ENCODE peak calls at places on chromosomes 7 and 10, in four cellular contexts. Z is mammary epithelial cell, X is uterus, I is GM23338. P is an unnamed sample.

GRCh38 chr10:114334301-114334700 is 70.0 kb downstream of the AFAP1L2 start:
- DNase-seq in I (peak), Z (no peak), X (no peak), P (no peak)

GRCh38 chr7:25698709-25699108 is 453.3 kb upstream of the NFE2L3 start:
- DNase-seq in Z (no peak), I (no peak), X (no peak), P (no peak)

GRCh38 chr10:116689096-116689495 is 53.3 kb downstream of the HSPA12A start:
- DNase-seq in X (no peak), Z (no peak), I (no peak), P (no peak)

GRCh38 chr10:4830546-4830945 is 4.5 kb downstream of the AKR1E2 start:
- DNase-seq in I (no peak), Z (no peak), X (no peak), P (no peak)

GRCh38 chr10:8321990-8322389 is 267.5 kb downstream of the GATA3 start:
- DNase-seq in X (no peak), I (no peak), Z (no peak), P (no peak)

GRCh38 chr10:63376560-63377304 is 89.0 kb downstream of the JMJD1C start:
- DNase-seq in X (no peak), I (no peak), Z (peak), P (peak)

GRCh38 chr7:697259-697615 is 29.3 kb upstream of the DNAAF5 start:
- DNase-seq in X (no peak), Z (no peak), I (no peak), P (no peak)

GRCh38 chr10:43879742-43880141 is 231.1 kb upstream of the ZNF32 start:
- DNase-seq in Z (no peak), X (no peak), I (no peak), P (no peak)

GRCh38 chr10:43336641-43337318 is 34.7 kb upstream of the FXYD4 start:
- DNase-seq in I (no peak), Z (no peak), X (no peak), P (no peak)

GRCh38 chr7:24932815-24933214 is 47.2 kb downstream of the OSBPL3 start:
- DNase-seq in I (no peak), Z (no peak), X (no peak), P (no peak)

GRCh38 chr10:9621216-9621615 is 1396.5 kb upstream of the CELF2 start:
- DNase-seq in X (no peak), Z (no peak), I (no peak), P (no peak)

GRCh38 chr10:23192741-23193434 is 776 bp downstream of the PTF1A start:
- DNase-seq in X (no peak), I (peak), Z (no peak), P (no peak)

GRCh38 chr10:90352288-90352687 is 505.6 kb downstream of the HTR7 start:
- DNase-seq in X (no peak), Z (no peak), I (peak), P (no peak)

GRCh38 chr7:139177696-139178095 is 53.3 kb upstream of the UBN2 start:
- DNase-seq in I (no peak), Z (no peak), X (no peak), P (no peak)

GRCh38 chr10:1737222-1738061 is at the start of gene ADARB2:
- DNase-seq in X (no peak), I (peak), Z (peak), P (no peak)

GRCh38 chr10:97412891-97413304 is 11.8 kb upstream of the RRP12 start:
- DNase-seq in Z (peak), I (no peak), X (no peak), P (no peak)

GRCh38 chr7:132292803-132293202 is 283.5 kb downstream of the PLXNA4 start:
- DNase-seq in Z (no peak), I (no peak), X (peak), P (no peak)

GRCh38 chr10:84348431-84348830 is 20.0 kb downstream of the CCSER2 start:
- DNase-seq in I (no peak), Z (no peak), X (no peak), P (no peak)

GRCh38 chr7:70539196-70539595 is 592.7 kb upstream of the GALNT17 start:
- DNase-seq in Z (no peak), X (no peak), I (no peak), P (no peak)

GRCh38 chr10:72276421-72277339 is 3.0 kb downstream of the DDIT4 start:
- DNase-seq in X (no peak), Z (peak), I (peak), P (no peak)

GRCh38 chr10:5943536-5943935 is 33.8 kb downstream of the IL15RA start:
- DNase-seq in X (peak), I (peak), Z (no peak), P (peak)

GRCh38 chr10:93406367-93407145 is 75.6 kb downstream of the MYOF start:
- DNase-seq in I (no peak), Z (peak), X (no peak), P (no peak)

GRCh38 chr10:116974442-116975005 is 30.5 kb downstream of the SHTN1 start:
- DNase-seq in X (no peak), Z (peak), I (no peak), P (peak)

GRCh38 chr10:87925570-87925969 is 62.1 kb downstream of the PTEN start:
- DNase-seq in X (no peak), I (no peak), Z (peak), P (no peak)

GRCh38 chr7:121366852-121367431 is 29.2 kb downstream of the FAM3C start:
- DNase-seq in I (peak), Z (no peak), X (peak), P (no peak)

GRCh38 chr10:33421789-33422188 is 87.3 kb upstream of the NRP1 start:
- DNase-seq in I (no peak), Z (peak), X (peak), P (peak)

GRCh38 chr10:14332895-14333294 is 2.2 kb upstream of the FRMD4A start:
- DNase-seq in I (no peak), Z (no peak), X (no peak), P (no peak)

GRCh38 chr10:79424221-79425073 is 21.0 kb downstream of the ZCCHC24 start:
- DNase-seq in X (peak), Z (no peak), I (no peak), P (no peak)

DNA sequence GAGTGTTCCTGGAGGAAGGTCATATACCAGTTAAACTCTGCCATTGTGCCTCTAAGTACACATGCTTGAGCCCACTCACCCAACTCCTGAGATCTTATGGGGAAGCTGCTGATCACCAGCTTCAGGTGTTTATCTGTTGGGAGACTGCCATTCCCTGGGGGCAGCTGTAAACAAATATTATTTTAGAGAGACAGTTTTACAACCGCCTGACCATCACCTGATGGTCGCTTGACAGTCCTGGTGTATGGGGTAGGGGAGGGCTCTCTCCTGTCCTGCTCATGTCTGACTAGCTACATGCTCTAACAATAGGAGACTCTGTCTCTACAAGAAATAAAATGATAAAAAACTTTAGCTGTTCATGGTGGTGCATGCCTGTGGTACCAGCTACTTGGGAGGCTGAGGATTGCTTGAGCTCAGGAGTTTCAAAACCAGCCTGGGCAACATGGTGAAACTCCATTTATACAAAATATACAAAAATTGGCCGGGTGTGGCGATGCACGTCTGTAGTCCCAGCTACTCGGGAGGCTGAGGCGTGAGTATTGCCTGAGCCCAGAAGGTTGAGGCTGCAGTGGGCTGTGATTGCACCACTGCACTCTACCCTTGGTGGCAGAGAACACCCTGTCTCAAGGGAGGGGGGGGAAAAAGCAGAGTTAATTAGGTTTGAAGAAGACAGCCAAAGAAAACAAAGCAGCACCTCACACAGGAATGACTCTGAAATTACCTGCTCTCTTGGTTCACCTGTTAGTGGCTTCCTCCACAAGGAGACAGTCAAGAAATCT is 109.8 kb downstream of the EEPD1 start:
- DNase-seq in X (no peak), I (no peak), Z (no peak), P (no peak)
- H3K4me3 ChIP-seq in X (no peak), I (no peak), Z (no peak), P (no peak)

GRCh38 chr10:103853428-103854264 is 1.7 kb downstream of the SH3PXD2A start:
- DNase-seq in X (no peak), I (no peak), Z (no peak), P (no peak)
- H3K4me3 ChIP-seq in X (peak), I (peak), Z (peak), P (peak)

GRCh38 chr7:150321788-150322113 is 1.4 kb upstream of the LRRC61 start:
- DNase-seq in X (no peak), I (no peak), Z (no peak), P (no peak)
- H3K4me3 ChIP-seq in X (no peak), I (no peak), Z (no peak), P (no peak)

DNA sequence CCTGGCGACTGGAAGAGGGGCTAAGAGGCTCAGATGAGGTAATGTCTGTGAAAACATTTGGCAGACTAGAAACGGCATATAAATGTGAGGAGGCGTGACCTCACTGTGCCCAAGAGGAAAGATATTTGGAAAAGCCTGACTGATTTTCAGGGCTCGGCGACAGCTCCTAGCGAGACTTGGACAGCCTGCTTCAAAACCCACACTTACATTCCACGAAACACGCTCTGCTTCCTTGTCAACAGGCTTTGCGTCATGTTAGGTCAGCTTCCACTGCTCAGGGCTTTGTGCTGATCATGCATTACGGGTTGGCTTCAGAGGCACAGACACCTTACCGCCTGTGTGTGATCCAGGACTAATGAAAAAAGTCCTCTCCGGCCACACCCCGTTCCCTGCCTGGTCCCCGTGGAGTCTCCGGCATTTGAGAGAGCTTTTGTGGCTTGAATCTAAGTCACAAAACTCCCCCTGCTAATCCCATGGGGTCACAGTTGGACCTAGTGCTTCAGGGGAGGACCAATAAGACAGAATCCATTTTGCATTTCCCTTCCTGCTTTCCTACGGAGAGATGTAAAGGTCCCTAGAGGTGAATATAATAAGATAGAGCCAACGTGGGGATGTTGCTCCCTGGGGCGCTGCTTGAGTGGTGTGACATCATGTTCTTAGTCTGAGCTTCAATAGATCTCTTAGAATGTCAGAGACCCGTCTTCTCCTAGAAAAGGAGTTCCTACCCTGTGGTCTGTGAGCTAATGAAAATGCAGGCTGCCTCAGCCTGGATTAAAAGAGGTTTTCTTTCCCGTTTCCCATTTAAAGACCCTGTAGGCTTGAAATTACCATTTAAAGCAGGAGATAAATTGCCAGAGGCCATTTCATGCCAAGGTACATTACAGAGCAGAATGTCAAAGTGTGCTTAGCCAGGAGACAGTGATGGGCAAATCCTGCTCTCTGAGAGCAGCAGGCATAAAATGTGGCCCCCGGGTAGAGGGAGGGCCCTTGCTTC is 25.4 kb downstream of the FGFBP3 start:
- DNase-seq in Z (no peak), I (peak), X (peak), P (no peak)
- H3K4me3 ChIP-seq in Z (no peak), I (peak), X (no peak), P (no peak)

DNA sequence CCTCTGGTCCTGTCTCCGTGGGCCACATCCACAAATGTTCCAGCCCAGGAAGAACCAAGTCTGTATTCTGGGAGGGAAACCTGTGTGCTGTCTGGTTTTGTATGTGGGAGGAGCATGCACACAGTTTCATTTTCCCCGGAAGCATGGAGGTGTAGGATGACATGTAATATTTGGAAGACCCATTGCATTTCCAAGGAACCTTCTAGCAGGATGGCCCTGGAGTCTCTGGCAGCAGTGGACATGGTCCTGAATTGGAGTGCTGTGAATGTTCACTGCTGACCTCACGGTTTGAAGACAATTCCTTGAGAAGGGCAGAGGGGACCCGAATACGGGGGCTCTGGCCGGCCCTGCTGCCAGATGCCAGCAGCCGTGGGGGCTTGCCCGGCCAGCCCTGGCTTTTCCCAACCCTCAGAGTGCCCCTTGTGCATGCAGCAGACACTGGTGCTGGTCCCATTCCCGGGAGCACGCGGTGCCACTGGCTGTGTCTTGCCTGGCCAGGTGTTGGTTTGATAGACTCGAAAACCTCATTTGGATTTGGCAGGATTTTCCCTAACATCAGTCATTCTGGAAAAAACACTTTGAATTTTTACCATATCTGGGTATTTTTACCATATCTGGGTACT is 49.0 kb downstream of the LHPP start:
- DNase-seq in I (no peak), X (no peak), Z (no peak), P (no peak)
- H3K4me3 ChIP-seq in I (no peak), X (no peak), Z (peak), P (no peak)

GRCh38 chr7:95396136-95397032 is at the start of gene PON3:
- DNase-seq in X (no peak), I (peak), Z (no peak), P (no peak)

GRCh38 chr7:95395755-95396135 is 430 bp downstream of the PON3 start:
- DNase-seq in X (no peak), I (peak), Z (no peak), P (no peak)

GRCh38 chr7:95397381-95397780 is 1.2 kb upstream of the PON3 start:
- DNase-seq in I (no peak), Z (no peak), X (no peak), P (no peak)

GRCh38 chr7:95394370-95394769 is 1.8 kb downstream of the PON3 start:
- DNase-seq in I (no peak), X (no peak), Z (no peak), P (no peak)

DNA sequence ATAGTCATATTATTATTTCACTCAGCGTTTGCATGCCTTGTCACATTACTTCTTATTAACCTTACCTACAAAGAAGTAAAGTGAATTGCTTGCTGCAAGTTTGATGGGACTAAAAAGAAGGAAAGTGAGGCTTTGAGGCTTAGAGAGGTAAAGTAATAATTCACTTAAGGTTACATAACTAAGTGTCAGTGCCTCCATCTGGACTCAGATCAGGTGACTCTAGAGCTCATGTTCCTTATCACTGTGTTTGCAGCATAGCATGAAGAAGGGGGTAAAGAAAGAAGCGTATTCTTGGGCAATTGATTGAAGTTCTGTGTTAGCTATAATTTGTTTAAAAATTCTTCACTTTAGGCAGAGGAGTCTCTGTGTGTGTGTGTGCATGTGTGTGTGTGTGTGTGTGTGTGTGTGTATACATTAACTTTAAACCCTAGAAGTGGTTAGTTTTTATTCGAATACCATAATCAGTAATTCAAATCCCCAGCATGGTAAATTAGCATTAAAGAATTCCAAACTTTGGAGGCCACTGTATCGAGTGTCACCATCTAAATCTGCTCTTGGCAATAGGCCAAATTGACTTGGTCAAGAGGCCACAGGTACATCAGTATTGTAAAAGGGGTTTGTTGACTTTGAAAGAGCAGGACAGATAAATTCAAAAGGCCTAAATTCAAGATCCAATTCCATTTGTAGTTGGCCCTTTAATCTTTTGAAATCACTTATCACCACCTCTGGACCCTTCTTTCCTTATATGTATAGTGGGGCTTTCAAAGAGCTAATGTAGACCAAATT is 2.2 kb upstream of the PON3 start:
- DNase-seq in Z (no peak), X (no peak), I (no peak), P (no peak)
- H3K4me3 ChIP-seq in Z (no peak), X (no peak), I (no peak), P (no peak)